ENCODE peak calls at places on chromosomes 2 and 18, in ten cellular contexts. S, H, M, B, Z, V, W, C, P and E are unnamed samples.

GRCh38 chr2:43452318-43452731 is 143.5 kb downstream of the THADA start:
- DNase-seq in S (no peak), H (no peak), M (no peak), B (no peak), Z (no peak), V (no peak), W (no peak), C (no peak), P (no peak), E (no peak)

GRCh38 chr2:1660656-1661650 is 83.4 kb downstream of the PXDN start:
- DNase-seq in S (no peak), H (no peak), M (peak), B (no peak), Z (no peak), V (no peak), W (peak), C (no peak), P (no peak), E (no peak)

GRCh38 chr18:13390711-13391110 is 172.2 kb downstream of the LDLRAD4 start:
- DNase-seq in S (no peak), H (no peak), M (no peak), B (no peak), Z (no peak), V (no peak), W (peak), C (no peak), P (no peak), E (no peak)

GRCh38 chr2:216742411-216742810 is 47.1 kb upstream of the IGFBP5 start:
- DNase-seq in S (no peak), H (no peak), M (peak), B (no peak), Z (no peak), V (no peak), W (peak), C (peak), P (peak), E (no peak)

GRCh38 chr18:36697905-36698304 is 130.9 kb downstream of the TPGS2 start:
- DNase-seq in S (no peak), H (peak), M (no peak), B (peak), Z (peak), V (peak), W (no peak), C (no peak), P (no peak), E (peak)

GRCh38 chr2:205695460-205695979 is 13.2 kb downstream of the NRP2 start:
- DNase-seq in S (no peak), H (no peak), M (peak), B (peak), Z (peak), V (peak), W (no peak), C (no peak), P (no peak), E (peak)

GRCh38 chr18:55839350-55839749 is 251.4 kb upstream of the TCF4 start:
- DNase-seq in S (no peak), H (peak), M (no peak), B (peak), Z (peak), V (peak), W (no peak), C (no peak), P (no peak), E (peak)

GRCh38 chr2:76599732-76600368 is 889.1 kb upstream of the GCFC2 start:
- DNase-seq in S (no peak), H (peak), M (no peak), B (peak), Z (peak), V (peak), W (peak), C (peak), P (no peak), E (peak)

GRCh38 chr18:44732604-44733003 is 51.9 kb downstream of the SETBP1 start:
- DNase-seq in S (no peak), H (no peak), M (no peak), B (no peak), Z (no peak), V (no peak), W (no peak), C (no peak), P (no peak), E (no peak)

GRCh38 chr2:28583899-28584553 is 88.2 kb downstream of the PLB1 start:
- DNase-seq in S (no peak), H (peak), M (peak), B (peak), Z (peak), V (peak), W (peak), C (peak), P (peak), E (peak)

GRCh38 chr2:38394903-38395341 is 17.8 kb upstream of the ATL2 start:
- DNase-seq in S (no peak), H (peak), M (no peak), B (peak), Z (no peak), V (peak), W (no peak), C (no peak), P (no peak), E (peak)

GRCh38 chr2:64937341-64938230 is 51.6 kb upstream of the SLC1A4 start:
- DNase-seq in S (no peak), H (no peak), M (no peak), B (no peak), Z (no peak), V (no peak), W (peak), C (peak), P (no peak), E (no peak)

GRCh38 chr2:216827073-216827725 is 32.7 kb downstream of the TNP1 start:
- DNase-seq in S (no peak), H (no peak), M (peak), B (peak), Z (peak), V (no peak), W (no peak), C (peak), P (no peak), E (no peak)

DNA sequence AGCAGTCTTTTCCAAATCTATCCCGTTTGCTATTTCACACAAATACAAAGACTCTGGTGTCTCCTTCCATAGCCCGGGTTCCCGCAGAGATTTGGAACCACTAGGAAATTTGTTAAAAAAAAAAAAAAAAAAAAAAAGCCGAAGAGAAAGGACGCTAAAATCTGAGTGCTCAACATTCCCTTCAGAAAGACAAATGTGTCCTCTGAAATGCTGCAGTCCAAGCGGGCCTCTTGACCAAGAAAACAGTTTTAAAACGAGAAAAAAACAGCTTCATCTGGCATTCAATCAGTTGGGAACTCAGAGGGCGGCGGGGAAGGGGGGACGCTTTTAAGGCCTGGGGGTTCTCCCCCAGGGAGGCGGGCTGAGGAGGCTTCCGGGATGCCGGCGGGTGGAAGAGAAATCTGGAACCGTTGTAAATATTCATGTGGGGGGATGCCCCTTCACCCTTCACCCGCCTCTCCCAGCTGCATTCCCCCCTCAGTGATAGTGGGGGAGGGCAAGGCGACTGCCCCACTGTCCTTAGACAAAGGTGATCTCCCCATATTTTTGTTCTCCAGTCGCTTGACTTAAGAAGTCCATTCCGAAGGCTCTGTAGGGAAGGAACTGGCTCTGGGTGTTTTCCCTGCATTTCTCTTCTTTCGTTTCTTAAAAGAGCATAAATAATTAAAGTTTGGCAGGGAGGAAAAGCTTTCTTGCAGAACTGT is 3.3 kb upstream of the HOXD11 start:
- DNase-seq in S (no peak), H (no peak), M (peak), B (no peak), Z (no peak), V (no peak), W (no peak), C (no peak), P (no peak), E (no peak)
- H3K4me3 ChIP-seq in S (peak), H (no peak), M (peak), B (no peak), Z (no peak), V (no peak), W (no peak), C (no peak), P (no peak), E (no peak)

GRCh38 chr2:11830708-11831301 is 84.4 kb downstream of the LPIN1 start:
- DNase-seq in S (no peak), H (no peak), M (no peak), B (no peak), Z (no peak), V (no peak), W (peak), C (no peak), P (no peak), E (no peak)
- H3K4me3 ChIP-seq in S (peak), H (no peak), M (peak), B (peak), Z (peak), V (peak), W (peak), C (peak), P (peak), E (no peak)

GRCh38 chr2:10901565-10901964 is 10.2 kb upstream of the KCNF1 start:
- DNase-seq in S (no peak), H (no peak), M (no peak), B (no peak), Z (no peak), V (no peak), W (no peak), C (no peak), P (no peak), E (no peak)

GRCh38 chr2:10904455-10904854 is 7.3 kb upstream of the KCNF1 start:
- DNase-seq in S (no peak), H (no peak), M (no peak), B (no peak), Z (no peak), V (no peak), W (no peak), C (no peak), P (no peak), E (no peak)

GRCh38 chr2:10905872-10906143 is 5.9 kb upstream of the KCNF1 start:
- DNase-seq in S (no peak), H (no peak), M (no peak), B (no peak), Z (no peak), V (no peak), W (no peak), C (no peak), P (no peak), E (no peak)

GRCh38 chr2:10905006-10905871 is 6.5 kb upstream of the KCNF1 start:
- DNase-seq in S (no peak), H (peak), M (no peak), B (no peak), Z (no peak), V (no peak), W (no peak), C (no peak), P (no peak), E (no peak)

DNA sequence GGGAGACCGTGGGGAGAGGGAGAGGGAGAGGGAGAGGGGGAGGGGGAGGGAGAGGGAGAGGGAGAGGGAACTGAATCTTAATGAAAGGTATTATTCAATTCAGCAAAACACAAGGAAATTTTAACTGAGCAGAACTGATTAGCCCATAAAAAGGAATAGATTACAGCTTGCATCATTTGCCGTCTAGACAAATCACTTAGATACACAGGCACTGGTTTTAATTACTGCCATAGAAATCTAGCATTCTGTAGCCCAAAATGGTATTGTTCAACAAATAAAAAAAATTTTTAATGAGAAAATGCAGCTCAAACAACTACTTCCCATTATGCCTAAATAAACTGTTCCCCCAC is 7.9 kb upstream of the KCNF1 start:
- DNase-seq in S (no peak), H (no peak), M (no peak), B (no peak), Z (no peak), V (no peak), W (no peak), C (no peak), P (no peak), E (no peak)
- H3K4me3 ChIP-seq in S (no peak), H (no peak), M (no peak), B (no peak), Z (no peak), V (no peak), W (no peak), C (no peak), P (no peak), E (no peak)

GRCh38 chr18:59909289-59910036 is 9.7 kb downstream of the PMAIP1 start:
- DNase-seq in S (no peak), H (peak), M (no peak), B (peak), Z (peak), V (no peak), W (no peak), C (no peak), P (no peak), E (peak)

GRCh38 chr18:59906203-59906602 is 6.4 kb downstream of the PMAIP1 start:
- DNase-seq in S (no peak), H (no peak), M (no peak), B (no peak), Z (no peak), V (no peak), W (no peak), C (no peak), P (no peak), E (no peak)

GRCh38 chr18:59908790-59909189 is 9.0 kb downstream of the PMAIP1 start:
- DNase-seq in S (no peak), H (peak), M (no peak), B (peak), Z (peak), V (no peak), W (no peak), C (no peak), P (no peak), E (no peak)

GRCh38 chr18:59907172-59907571 is 7.4 kb downstream of the PMAIP1 start:
- DNase-seq in S (no peak), H (no peak), M (no peak), B (no peak), Z (no peak), V (no peak), W (no peak), C (peak), P (no peak), E (no peak)

GRCh38 chr18:59907660-59908059 is 7.9 kb downstream of the PMAIP1 start:
- DNase-seq in S (no peak), H (no peak), M (no peak), B (no peak), Z (peak), V (no peak), W (no peak), C (no peak), P (no peak), E (no peak)
- H3K4me3 ChIP-seq in S (no peak), H (no peak), M (no peak), B (no peak), Z (no peak), V (no peak), W (no peak), C (no peak), P (no peak), E (no peak)

GRCh38 chr2:210452194-210452593 is 24.4 kb downstream of the LANCL1 start:
- DNase-seq in S (no peak), H (no peak), M (no peak), B (no peak), Z (no peak), V (no peak), W (no peak), C (no peak), P (no peak), E (no peak)
- H3K4me3 ChIP-seq in S (no peak), H (no peak), M (no peak), B (no peak), Z (no peak), V (no peak), W (no peak), C (no peak), P (no peak), E (no peak)